ENCODE peak calls at places on chromosome 15, in eight cellular contexts. R, Q, N, O, C, U, F and M are unnamed samples.

GRCh38 chr15:101523560-101523940 is 34.0 kb upstream of the PCSK6 start:
- DNase-seq in Q (no peak), N (no peak), O (no peak), F (no peak), U (peak; percentile 7), C (no peak), R (peak; percentile 96), M (peak; percentile 46)

GRCh38 chr15:94047566-94047965 is 183.8 kb upstream of the MCTP2 start:
- DNase-seq in Q (no peak), F (no peak), U (no peak), R (no peak), O (no peak), C (no peak), N (no peak), M (no peak)

GRCh38 chr15:32864841-32865240 is 147.0 kb downstream of the GREM1 start:
- DNase-seq in C (no peak), Q (no peak), R (no peak), F (no peak), O (no peak), U (no peak), N (no peak), M (no peak)

GRCh38 chr15:64806509-64806908 is 18.9 kb downstream of the PIF1 start:
- DNase-seq in O (no peak), C (no peak), Q (no peak), F (no peak), N (no peak), R (no peak), U (no peak), M (no peak)

GRCh38 chr15:29638781-29639180 is 183.5 kb downstream of the TJP1 start:
- DNase-seq in O (no peak), C (no peak), F (no peak), N (no peak), R (no peak), U (no peak), Q (no peak), M (no peak)

GRCh38 chr15:65970937-65971740 is 101.8 kb downstream of the RAB11A start:
- DNase-seq in C (no peak), U (no peak), F (no peak), Q (no peak), O (no peak), R (no peak), N (no peak), M (no peak)

GRCh38 chr15:61530769-61531168 is 301.7 kb upstream of the RORA start:
- DNase-seq in U (no peak), O (no peak), Q (no peak), R (no peak), C (no peak), F (no peak), N (no peak), M (no peak)

GRCh38 chr15:70613259-70613658 is 150.1 kb downstream of the UACA start:
- DNase-seq in R (no peak), U (no peak), N (peak; percentile 65), F (no peak), O (no peak), C (no peak), Q (no peak), M (no peak)

GRCh38 chr15:36278219-36278618 is 301.2 kb upstream of the CDIN1 start:
- DNase-seq in C (no peak), F (peak; percentile 38), R (no peak), O (no peak), Q (peak; percentile 44), N (no peak), U (no peak), M (no peak)